ENCODE peak calls at places on chromosomes 16 and 17, in five cellular contexts. R, M, V, A and H are unnamed samples.

GRCh38 chr17:41962111-41962510 is 4.5 kb upstream of the CNP start:
- DNase-seq in R (no peak), M (no peak), V (no peak), A (no peak), H (no peak)

GRCh38 chr17:45971698-45972141 is 27.3 kb upstream of the STH start:
- DNase-seq in R (no peak), M (no peak), V (no peak), A (no peak), H (no peak)

GRCh38 chr16:57994778-57995177 is 5.7 kb downstream of the ZNF319 start:
- DNase-seq in R (no peak), M (peak), V (no peak), A (no peak), H (peak)

GRCh38 chr16:30830072-30830417 is 43.0 kb upstream of the ZNF629 start:
- DNase-seq in R (no peak), M (no peak), V (no peak), A (no peak), H (no peak)

GRCh38 chr16:53052519-53053501 is at the start of gene CHD9NB:
- DNase-seq in R (no peak), M (no peak), V (peak), A (peak), H (peak)

GRCh38 chr16:9681556-9681955 is 500.7 kb downstream of the GRIN2A start:
- DNase-seq in R (no peak), M (no peak), V (no peak), A (no peak), H (no peak)

GRCh38 chr17:40617678-40618240 is 29.9 kb downstream of the SMARCE1 start:
- DNase-seq in R (no peak), M (no peak), V (no peak), A (no peak), H (no peak)

GRCh38 chr16:50812876-50813466 is 71.1 kb downstream of the CYLD start:
- DNase-seq in R (no peak), M (no peak), V (no peak), A (no peak), H (no peak)

GRCh38 chr16:88772871-88773811 is 11.9 kb downstream of the PIEZO1 start:
- DNase-seq in R (no peak), M (no peak), V (no peak), A (no peak), H (peak)

GRCh38 chr16:28977703-28978641 is 3.4 kb downstream of the SPNS1 start:
- DNase-seq in R (peak), M (no peak), V (peak), A (no peak), H (no peak)

GRCh38 chr16:75198135-75198600 is 8.8 kb downstream of the CTRB2 start:
- DNase-seq in R (no peak), M (peak), V (no peak), A (no peak), H (peak)

GRCh38 chr16:12319464-12320030 is 343.0 kb downstream of the SNX29 start:
- DNase-seq in R (no peak), M (no peak), V (peak), A (no peak), H (no peak)

GRCh38 chr17:74008196-74008595 is 195.3 kb upstream of the RPL38 start:
- DNase-seq in R (peak), M (peak), V (no peak), A (no peak), H (no peak)

GRCh38 chr17:67520282-67520906 is 143.3 kb downstream of the PITPNC1 start:
- DNase-seq in R (no peak), M (no peak), V (no peak), A (no peak), H (peak)

GRCh38 chr16:8907096-8907495 is 24.9 kb downstream of the LITAFD start:
- DNase-seq in R (no peak), M (no peak), V (no peak), A (no peak), H (no peak)

GRCh38 chr17:72422505-72423285 is 301.9 kb downstream of the SOX9 start:
- DNase-seq in R (peak), M (no peak), V (no peak), A (peak), H (peak)

GRCh38 chr17:59698143-59698542 is 9.1 kb downstream of the PTRH2 start:
- DNase-seq in R (no peak), M (no peak), V (no peak), A (no peak), H (no peak)

GRCh38 chr17:42311240-42312034 is 23.1 kb downstream of the STAT5A start:
- DNase-seq in R (no peak), M (peak), V (no peak), A (no peak), H (peak)

GRCh38 chr16:89921699-89922476 is 1.3 kb upstream of the TUBB3 start:
- DNase-seq in R (no peak), M (peak), V (peak), A (peak), H (peak)

GRCh38 chr16:50509521-50510341 is 38.5 kb upstream of the NKD1 start:
- DNase-seq in R (peak), M (no peak), V (no peak), A (no peak), H (peak)

GRCh38 chr16:82653550-82654511 is 27.1 kb downstream of the CDH13 start:
- DNase-seq in R (no peak), M (no peak), V (no peak), A (peak), H (peak)

GRCh38 chr16:49345829-49346228 is 27.8 kb upstream of the C16orf78 start:
- DNase-seq in R (no peak), M (peak), V (no peak), A (no peak), H (no peak)

GRCh38 chr16:83968483-83968865 is 430 bp downstream of the NECAB2 start:
- DNase-seq in R (no peak), M (no peak), V (peak), A (no peak), H (no peak)

GRCh38 chr16:66164581-66164980 is 201.9 kb upstream of the CDH5 start:
- DNase-seq in R (no peak), M (no peak), V (no peak), A (no peak), H (no peak)

GRCh38 chr16:87180069-87180468 is 137.1 kb downstream of the C16orf95 start:
- DNase-seq in R (no peak), M (no peak), V (no peak), A (peak), H (no peak)

GRCh38 chr16:54193656-54194007 is 93.0 kb downstream of the IRX3 start:
- DNase-seq in R (peak), M (peak), V (peak), A (peak), H (peak)

GRCh38 chr17:8552582-8553320 is 77.8 kb downstream of the MYH10 start:
- DNase-seq in R (no peak), M (no peak), V (no peak), A (no peak), H (no peak)

GRCh38 chr17:50271173-50271750 is 3.0 kb upstream of the TMEM92 start:
- DNase-seq in R (no peak), M (peak), V (no peak), A (no peak), H (peak)

GRCh38 chr17:1031711-1032110 is 34.8 kb downstream of the TIMM22 start:
- DNase-seq in R (no peak), M (no peak), V (no peak), A (no peak), H (peak)